ENCODE peak calls at places on chromosomes 3 and 15, in eight cellular contexts. F is transverse colon, S is breast epithelium, A is body of pancreas, O is heart left ventricle, E is ovary, P is right lobe of liver, L is HCT116. V is an unnamed sample.

GRCh38 chr3:133845127-133845526 is 39.5 kb downstream of the SRPRB start:
- DNase-seq in S (no peak), F (no peak), O (no peak), P (no peak), A (no peak), L (no peak), E (no peak), V (no peak)

GRCh38 chr3:56889131-56889530 is 87.4 kb upstream of the ARHGEF3 start:
- DNase-seq in O (no peak), S (no peak), P (no peak), E (peak; percentile 45), L (no peak), A (no peak), F (no peak), V (no peak)

GRCh38 chr15:63476229-63476632 is 28.2 kb upstream of the USP3 start:
- DNase-seq in F (no peak), L (peak; percentile 65), S (no peak), O (no peak), P (no peak), E (no peak), A (no peak), V (no peak)

GRCh38 chr3:150078983-150079739 is 108.5 kb upstream of the PFN2 start:
- DNase-seq in E (no peak), P (no peak), F (no peak), A (peak; percentile 67), S (no peak), L (no peak), O (no peak), V (no peak)

GRCh38 chr15:65309882-65310418 is 5.5 kb downstream of the RNU5B-1 start:
- DNase-seq in A (no peak), L (no peak), F (no peak), E (no peak), O (no peak), S (no peak), P (no peak), V (no peak)

GRCh38 chr3:80997622-80998021 is 763.8 kb downstream of the GBE1 start:
- DNase-seq in F (no peak), O (no peak), A (no peak), L (no peak), P (no peak), E (no peak), S (no peak), V (no peak)

GRCh38 chr15:65081758-65082157 is 5.2 kb downstream of the KBTBD13 start:
- DNase-seq in O (no peak), L (no peak), P (no peak), S (no peak), E (no peak), F (no peak), A (no peak), V (no peak)

GRCh38 chr3:188345223-188345622 is 191.3 kb downstream of the LPP start:
- DNase-seq in L (no peak), P (no peak), O (no peak), F (no peak), S (no peak), A (no peak), E (no peak), V (no peak)

GRCh38 chr15:56524915-56525314 is 60.0 kb upstream of the MNS1 start:
- DNase-seq in A (no peak), O (no peak), E (no peak), P (no peak), F (no peak), S (no peak), L (no peak), V (no peak)

DNA sequence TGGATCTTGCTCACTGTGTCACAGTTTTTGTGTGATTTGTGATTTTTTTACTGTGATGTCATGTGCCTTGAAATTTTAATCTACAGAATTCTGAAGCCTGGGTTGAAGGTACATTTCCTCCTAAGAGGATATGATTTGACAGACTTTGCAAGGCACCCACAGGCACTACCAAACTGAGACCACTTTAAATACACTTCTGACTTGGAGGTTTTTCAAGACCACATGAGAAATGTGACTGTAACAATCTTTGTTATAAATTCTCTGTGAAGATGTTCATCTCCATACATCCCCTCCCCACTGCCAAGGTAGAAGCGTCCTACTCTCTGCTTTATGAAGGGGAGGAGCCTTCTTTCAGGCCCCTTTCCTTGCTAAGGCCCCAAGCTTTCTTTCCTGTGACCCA is 22.8 kb downstream of the UBXN7 start:
- DNase-seq in P (no peak), E (no peak), F (no peak), S (no peak), O (no peak), L (no peak), A (no peak), V (no peak)
- H3K9me3 ChIP-seq in P (no peaks in the 10 kb centered on the region), E (no peaks in the 10 kb centered on the region), F (no peaks in the 10 kb centered on the region), S (no peaks in the 10 kb centered on the region), O (no peaks in the 10 kb centered on the region), L (no peaks in the 10 kb centered on the region), A (no peaks in the 10 kb centered on the region), V (no peaks in the 10 kb centered on the region)

DNA sequence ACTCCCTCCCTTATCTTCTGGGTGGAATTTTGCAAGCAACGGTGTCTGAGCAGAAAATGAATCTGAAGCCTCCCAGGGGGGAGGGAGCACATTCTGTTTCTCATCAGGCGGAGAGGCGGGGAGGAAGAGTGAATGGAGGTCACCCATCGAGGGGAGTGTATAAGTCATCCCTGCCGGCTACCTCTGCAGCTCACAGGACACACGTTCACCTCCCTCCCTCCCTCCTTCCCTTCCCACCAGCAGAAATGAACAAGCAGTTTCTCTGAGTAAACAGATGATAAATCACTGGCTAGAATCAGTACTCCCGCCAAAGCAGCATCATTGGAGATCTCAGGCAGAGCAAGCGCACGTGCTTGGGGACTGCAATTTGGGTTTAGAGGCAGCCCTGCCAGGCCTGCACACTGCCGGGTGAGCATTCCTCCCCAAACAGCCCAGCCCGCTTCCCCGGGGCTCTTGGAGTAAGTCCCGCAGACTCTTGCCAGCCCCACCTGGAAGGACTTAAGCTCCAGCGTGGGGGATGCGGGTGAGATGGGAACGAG is 38.3 kb downstream of the CPN2 start:
- DNase-seq in E (peak; percentile 80), O (peak; percentile 70), A (peak; percentile 58), S (no peak), P (no peak), F (peak; percentile 59), L (no peak), V (peak; percentile 46)
- TF ChIP-seq POLR2A in E (no peak), O (no peak), A (no peak), S (no peak), P (no peak), F (no peak), L (no peak), V (no peak)

DNA sequence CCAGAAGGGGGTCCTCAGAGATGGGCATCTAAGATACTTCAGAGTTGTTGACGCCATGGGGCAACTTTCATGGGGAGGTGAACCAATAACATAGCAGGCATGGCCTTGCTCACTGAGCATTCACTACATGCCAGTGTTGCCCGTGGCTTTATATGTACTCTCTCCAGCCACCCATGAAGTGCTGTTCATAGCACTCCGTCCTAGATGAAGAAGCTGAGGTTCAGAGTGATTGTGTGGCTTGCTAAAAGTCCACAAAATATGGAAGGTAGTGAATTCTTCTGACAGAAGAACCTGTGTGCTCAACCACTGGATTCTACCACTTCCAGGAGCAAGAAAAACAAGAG is 9.8 kb upstream of the SEMA4B start:
- DNase-seq in A (no peak), S (no peak), P (no peak), O (no peak), E (no peak), F (no peak), L (no peak), V (no peak)
- H3K4me1 ChIP-seq in A (peaks cover 82% of the 10 kb centered on the region), S (no peaks in the 10 kb centered on the region), P (no peaks in the 10 kb centered on the region), O (peaks cover 27% of the 10 kb centered on the region), E (peaks cover 19% of the 10 kb centered on the region), F (peaks cover 56% of the 10 kb centered on the region), L (peaks cover 58% of the 10 kb centered on the region), V (peaks cover 49% of the 10 kb centered on the region)

DNA sequence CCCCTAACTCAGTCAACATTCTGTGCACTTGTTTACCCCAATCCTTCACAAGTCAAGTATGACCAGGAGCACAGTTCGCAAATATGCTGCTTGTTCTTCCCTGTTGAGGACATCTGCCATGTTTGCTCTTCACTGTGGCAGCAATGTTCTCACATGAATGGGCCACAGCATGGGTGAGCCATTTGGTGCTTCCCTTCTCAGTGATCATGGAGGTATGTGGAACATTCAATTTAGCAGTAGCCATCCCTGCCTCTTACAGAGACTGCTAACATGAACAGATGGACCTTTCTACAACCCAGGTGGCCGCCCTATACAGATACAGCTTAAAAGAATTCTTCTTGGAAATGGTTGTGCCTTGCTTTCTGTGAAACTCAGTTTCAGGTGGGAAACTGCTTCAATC is 660.1 kb upstream of the SGO1 start:
- DNase-seq in F (no peak), E (no peak), P (no peak), A (no peak), S (no peak), O (no peak), L (no peak), V (no peak)
- H3K9me3 ChIP-seq in F (no peaks in the 10 kb centered on the region), E (no peaks in the 10 kb centered on the region), P (no peaks in the 10 kb centered on the region), A (no peaks in the 10 kb centered on the region), S (no peaks in the 10 kb centered on the region), O (no peaks in the 10 kb centered on the region), L (peaks cover 27% of the 10 kb centered on the region), V (no peaks in the 10 kb centered on the region)

GRCh38 chr3:57952208-57952631 is 56.0 kb upstream of the FLNB start:
- DNase-seq in O (peak; percentile 82), F (no peak), S (no peak), E (peak; percentile 41), A (peak; percentile 28), P (no peak), L (peak; percentile 36), V (no peak)
- TF ChIP-seq POLR2A in O (no peak), F (peak; percentile 32), S (no peak), E (no peak), A (no peak), P (no peak), L (no peak), V (no peak)

DNA sequence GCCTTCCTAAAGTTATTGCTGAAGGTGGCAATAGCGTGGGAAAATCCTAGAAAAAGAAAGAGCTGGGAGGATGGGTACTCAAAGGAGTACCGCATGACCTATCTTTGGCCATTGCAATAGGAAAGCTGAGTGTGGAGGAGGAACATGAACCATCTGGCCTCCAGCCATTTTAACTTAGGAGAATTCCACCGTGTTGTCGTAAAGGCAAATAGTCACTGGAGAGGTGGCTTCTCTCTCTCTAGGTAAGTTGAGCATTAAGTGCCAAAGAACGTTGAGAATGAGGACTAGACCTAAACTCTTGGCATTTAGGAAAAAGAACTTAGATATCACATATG is 16.1 kb upstream of the CMTM7 start:
- DNase-seq in L (no peak), P (no peak), S (no peak), F (no peak), O (no peak), A (no peak), E (no peak), V (no peak)
- H3K4me1 ChIP-seq in L (peaks cover 4% of the 10 kb centered on the region), P (no peaks in the 10 kb centered on the region), S (no peaks in the 10 kb centered on the region), F (no peaks in the 10 kb centered on the region), O (no peaks in the 10 kb centered on the region), A (no peaks in the 10 kb centered on the region), E (no peaks in the 10 kb centered on the region), V (no peaks in the 10 kb centered on the region)

DNA sequence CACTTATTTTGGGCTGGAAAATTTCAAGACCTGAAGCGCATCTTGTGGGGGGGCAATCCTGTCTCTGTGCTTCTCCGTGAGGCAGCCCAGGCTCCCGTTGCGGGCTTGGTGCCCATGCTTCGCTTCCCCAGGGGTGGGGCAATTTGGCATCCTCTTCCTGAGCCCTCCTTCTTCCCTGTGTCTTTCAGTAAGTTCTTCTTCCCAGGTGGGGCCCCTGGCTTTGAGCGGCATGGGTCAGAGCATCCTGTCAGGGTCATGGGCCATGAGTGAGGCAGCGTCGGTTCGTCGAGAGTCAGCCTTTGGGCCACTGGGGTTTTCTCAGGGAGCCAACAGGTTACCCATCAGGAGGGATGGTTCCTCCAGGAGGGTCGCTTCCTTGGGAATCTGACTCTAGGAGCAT is 200.7 kb downstream of the UBE3A start:
- DNase-seq in P (no peak), L (no peak), O (peak; percentile 13), F (no peak), E (no peak), S (no peak), A (no peak), V (no peak)
- H3K9me3 ChIP-seq in P (no peaks in the 10 kb centered on the region), L (peaks cover 28% of the 10 kb centered on the region), O (no peaks in the 10 kb centered on the region), F (peaks cover 6% of the 10 kb centered on the region), E (peaks cover 8% of the 10 kb centered on the region), S (peaks cover 76% of the 10 kb centered on the region), A (peaks cover 6% of the 10 kb centered on the region), V (peaks cover 64% of the 10 kb centered on the region)

V was measured in upper lobe of left lung.